ENCODE peak calls at places on chromosomes 5 and 9, in four cellular contexts. One of them, this sample, is unnamed.

GRCh38 chr9:86099695-86100364 is 472 bp upstream of the GOLM1 start:
- DNase-seq in CD8-positive, alpha-beta T cell: no peak
- DNase-seq in astrocyte of the spinal cord: peak; percentile 52
- DNase-seq in HFF-Myc: peak; percentile 27
- DNase-seq in this sample: no peak

GRCh38 chr9:127767909-127768331 is 10.5 kb downstream of the SH2D3C start:
- DNase-seq in CD8-positive, alpha-beta T cell: no peak
- DNase-seq in astrocyte of the spinal cord: peak; percentile 16
- DNase-seq in HFF-Myc: no peak
- DNase-seq in this sample: no peak

GRCh38 chr5:170508660-170509322 is 5.0 kb downstream of the KCNIP1 start:
- DNase-seq in CD8-positive, alpha-beta T cell: no peak
- DNase-seq in astrocyte of the spinal cord: no peak
- DNase-seq in HFF-Myc: no peak
- DNase-seq in this sample: no peak

GRCh38 chr5:93191016-93191415 is 390.0 kb downstream of the NR2F1-AS1 start:
- DNase-seq in CD8-positive, alpha-beta T cell: no peak
- DNase-seq in astrocyte of the spinal cord: no peak
- DNase-seq in HFF-Myc: no peak
- DNase-seq in this sample: no peak

GRCh38 chr9:132820545-132820944 is 57.5 kb downstream of the AK8 start:
- DNase-seq in CD8-positive, alpha-beta T cell: no peak
- DNase-seq in astrocyte of the spinal cord: no peak
- DNase-seq in HFF-Myc: no peak
- DNase-seq in this sample: no peak

GRCh38 chr9:10026585-10026984 is 586.2 kb downstream of the PTPRD start:
- DNase-seq in CD8-positive, alpha-beta T cell: no peak
- DNase-seq in astrocyte of the spinal cord: no peak
- DNase-seq in HFF-Myc: no peak
- DNase-seq in this sample: no peak

GRCh38 chr5:143011621-143012020 is 241.4 kb downstream of the ARHGAP26 start:
- DNase-seq in CD8-positive, alpha-beta T cell: no peak
- DNase-seq in astrocyte of the spinal cord: peak; percentile 84
- DNase-seq in HFF-Myc: no peak
- DNase-seq in this sample: no peak

GRCh38 chr5:157253547-157253946 is 12.4 kb upstream of the CYFIP2 start:
- DNase-seq in CD8-positive, alpha-beta T cell: no peak
- DNase-seq in astrocyte of the spinal cord: peak; percentile 53
- DNase-seq in HFF-Myc: no peak
- DNase-seq in this sample: peak; percentile 21

GRCh38 chr5:1500411-1501091 is 23.2 kb downstream of the LPCAT1 start:
- DNase-seq in CD8-positive, alpha-beta T cell: no peak
- DNase-seq in astrocyte of the spinal cord: no peak
- DNase-seq in HFF-Myc: no peak
- DNase-seq in this sample: no peak

GRCh38 chr9:131744171-131744714 is 4.4 kb upstream of the RAPGEF1 start:
- DNase-seq in CD8-positive, alpha-beta T cell: peak; percentile 19
- DNase-seq in astrocyte of the spinal cord: no peak
- DNase-seq in HFF-Myc: no peak
- DNase-seq in this sample: no peak

GRCh38 chr5:181044662-181045305 is 4.7 kb downstream of the BTNL9 start:
- DNase-seq in CD8-positive, alpha-beta T cell: no peak
- DNase-seq in astrocyte of the spinal cord: no peak
- DNase-seq in HFF-Myc: no peak
- DNase-seq in this sample: no peak
- H3K4me3 ChIP-seq in CD8-positive, alpha-beta T cell: no peak overlapping the region
- H3K4me3 ChIP-seq in astrocyte of the spinal cord: no peak overlapping the region
- H3K4me3 ChIP-seq in HFF-Myc: no peak overlapping the region
- H3K4me3 ChIP-seq in this sample: no peak overlapping the region

GRCh38 chr5:82952326-82952725 is 124.9 kb downstream of the TMEM167A start:
- DNase-seq in CD8-positive, alpha-beta T cell: no peak
- DNase-seq in astrocyte of the spinal cord: no peak
- DNase-seq in HFF-Myc: no peak
- DNase-seq in this sample: no peak
- H3K4me3 ChIP-seq in CD8-positive, alpha-beta T cell: no peak overlapping the region
- H3K4me3 ChIP-seq in astrocyte of the spinal cord: no peak overlapping the region
- H3K4me3 ChIP-seq in HFF-Myc: no peak overlapping the region
- H3K4me3 ChIP-seq in this sample: no peak overlapping the region

GRCh38 chr9:129332581-129332980 is 154.5 kb upstream of the IER5L start:
- DNase-seq in CD8-positive, alpha-beta T cell: no peak
- DNase-seq in astrocyte of the spinal cord: no peak
- DNase-seq in HFF-Myc: no peak
- DNase-seq in this sample: no peak

GRCh38 chr9:129331772-129332512 is 153.9 kb upstream of the IER5L start:
- DNase-seq in CD8-positive, alpha-beta T cell: no peak
- DNase-seq in astrocyte of the spinal cord: no peak
- DNase-seq in HFF-Myc: no peak
- DNase-seq in this sample: no peak

GRCh38 chr9:129334744-129335080 is 156.7 kb upstream of the IER5L start:
- DNase-seq in CD8-positive, alpha-beta T cell: no peak
- DNase-seq in astrocyte of the spinal cord: no peak
- DNase-seq in HFF-Myc: no peak
- DNase-seq in this sample: no peak

GRCh38 chr9:129333961-129334743 is 156.1 kb upstream of the IER5L start:
- DNase-seq in CD8-positive, alpha-beta T cell: no peak
- DNase-seq in astrocyte of the spinal cord: peak; percentile 98
- DNase-seq in HFF-Myc: peak; percentile 76
- DNase-seq in this sample: peak; percentile 87

GRCh38 chr9:129333613-129333960 is 155.5 kb upstream of the IER5L start:
- DNase-seq in CD8-positive, alpha-beta T cell: no peak
- DNase-seq in astrocyte of the spinal cord: no peak
- DNase-seq in HFF-Myc: no peak
- DNase-seq in this sample: no peak
- H3K4me3 ChIP-seq in CD8-positive, alpha-beta T cell: peak overlapping the region; percentile 48
- H3K4me3 ChIP-seq in astrocyte of the spinal cord: no peak overlapping the region
- H3K4me3 ChIP-seq in HFF-Myc: no peak overlapping the region
- H3K4me3 ChIP-seq in this sample: no peak overlapping the region

DNA sequence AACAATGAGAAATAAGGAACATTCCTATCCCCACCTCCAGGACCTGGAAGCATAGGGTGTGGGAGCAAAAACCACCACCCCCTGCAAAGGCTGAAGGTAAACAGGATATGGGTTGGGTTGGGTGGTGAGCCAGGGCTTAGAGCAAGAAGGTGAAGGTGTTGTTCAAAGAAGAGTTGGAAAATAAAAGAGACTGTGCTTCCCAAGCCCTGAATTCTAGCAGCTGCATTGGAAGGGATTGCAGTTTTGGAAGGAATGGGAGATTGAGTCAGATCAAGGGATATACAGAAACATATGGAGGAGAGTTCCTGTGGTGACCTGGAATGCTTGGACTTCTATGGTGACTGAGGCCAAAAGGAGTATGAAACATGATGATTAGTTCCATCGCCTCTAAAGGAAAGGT is 24.7 kb upstream of the MTAP start:
- DNase-seq in CD8-positive, alpha-beta T cell: no peak
- DNase-seq in astrocyte of the spinal cord: peak; percentile 72
- DNase-seq in HFF-Myc: peak; percentile 78
- DNase-seq in this sample: peak; percentile 70
- H3K4me3 ChIP-seq in CD8-positive, alpha-beta T cell: no peak overlapping the region
- H3K4me3 ChIP-seq in astrocyte of the spinal cord: no peak overlapping the region
- H3K4me3 ChIP-seq in HFF-Myc: no peak overlapping the region
- H3K4me3 ChIP-seq in this sample: no peak overlapping the region